ENCODE peak calls at places on chromosomes 3 and 15, in nine cellular contexts. S is stomach, B is ovary, Z is tibial nerve, L is body of pancreas, N is right lobe of liver, T is colonic mucosa, F is lower lobe of right lung, A is left lung. I is an unnamed sample.

GRCh38 chr3:39980781-39981180 is 171.4 kb downstream of the MYRIP start:
- DNase-seq in T (no peak), F (no peak), S (no peak), Z (no peak), B (no peak), L (no peak), N (no peak), A (no peak), I (no peak)

GRCh38 chr3:151379083-151379734 is 5.3 kb downstream of the P2RY12 start:
- DNase-seq in Z (no peak), A (peak), F (no peak), T (peak), B (peak), S (no peak), N (no peak), L (peak), I (no peak)

GRCh38 chr3:188772886-188773285 is 398.9 kb upstream of the TPRG1 start:
- DNase-seq in Z (no peak), L (peak), A (no peak), S (peak), B (peak), F (no peak), T (no peak), N (no peak), I (no peak)

GRCh38 chr15:76401285-76401684 is 64.7 kb downstream of the ISL2 start:
- DNase-seq in L (no peak), B (no peak), S (no peak), F (no peak), N (no peak), A (no peak), Z (no peak), T (no peak), I (no peak)

GRCh38 chr15:29539736-29540135 is 270.1 kb upstream of the NSMCE3 start:
- DNase-seq in Z (no peak), B (no peak), F (no peak), N (no peak), S (no peak), T (no peak), L (no peak), A (no peak), I (no peak)

GRCh38 chr3:134809412-134810051 is 14.5 kb downstream of the EPHB1 start:
- DNase-seq in F (no peak), A (no peak), S (no peak), Z (no peak), T (peak), L (no peak), B (no peak), N (no peak), I (no peak)

GRCh38 chr3:70570584-70570983 is 258.1 kb upstream of the MDFIC2 start:
- DNase-seq in F (no peak), Z (no peak), N (no peak), S (no peak), T (no peak), L (no peak), A (no peak), B (no peak), I (no peak)

GRCh38 chr3:8494332-8494731 is 7.3 kb upstream of the LMCD1 start:
- DNase-seq in F (no peak), Z (no peak), L (no peak), B (no peak), N (no peak), T (no peak), S (no peak), A (no peak), I (no peak)

GRCh38 chr3:23656199-23656598 is 149.6 kb upstream of the UBE2E1 start:
- DNase-seq in T (no peak), N (no peak), S (no peak), B (no peak), F (no peak), Z (no peak), L (no peak), A (no peak), I (no peak)

GRCh38 chr3:189983612-189984011 is 137.1 kb downstream of the P3H2 start:
- DNase-seq in T (no peak), B (no peak), Z (no peak), F (no peak), N (no peak), S (no peak), A (no peak), L (no peak), I (no peak)

GRCh38 chr15:49490963-49491362 is 67.9 kb downstream of the FGF7 start:
- DNase-seq in S (no peak), B (no peak), T (no peak), L (no peak), A (no peak), N (no peak), F (no peak), Z (no peak), I (no peak)

GRCh38 chr3:140359198-140359995 is 318.5 kb upstream of the TRIM42 start:
- DNase-seq in F (no peak), A (no peak), S (no peak), B (no peak), N (no peak), Z (no peak), T (no peak), L (no peak), I (no peak)

GRCh38 chr15:63880744-63881143 is 47.0 kb upstream of the HERC1 start:
- DNase-seq in T (no peak), F (no peak), B (no peak), S (no peak), L (no peak), Z (no peak), A (no peak), N (no peak), I (no peak)

GRCh38 chr3:24550588-24550987 is 55.9 kb upstream of the THRB start:
- DNase-seq in L (no peak), B (no peak), F (no peak), S (no peak), N (no peak), Z (no peak), T (no peak), A (no peak), I (no peak)

GRCh38 chr15:41025393-41025792 is 72.1 kb downstream of the CHAC1 start:
- DNase-seq in T (no peak), F (no peak), Z (no peak), B (no peak), L (no peak), S (no peak), A (no peak), N (no peak), I (no peak)

GRCh38 chr15:29656636-29657475 is 165.4 kb downstream of the TJP1 start:
- DNase-seq in T (no peak), L (peak), N (no peak), F (no peak), S (no peak), A (no peak), B (no peak), Z (no peak), I (no peak)

GRCh38 chr3:75906555-75907112 is 121.3 kb upstream of the ZNF717 start:
- DNase-seq in A (peak), Z (no peak), L (peak), B (no peak), S (no peak), N (no peak), F (no peak), T (no peak), I (no peak)

GRCh38 chr3:98600412-98601095 is 7.1 kb upstream of the CPOX start:
- DNase-seq in A (no peak), S (no peak), N (no peak), Z (no peak), B (no peak), L (no peak), T (no peak), F (no peak), I (no peak)

GRCh38 chr15:38843736-38844590 is 279.3 kb upstream of the RASGRP1 start:
- DNase-seq in T (no peak), F (no peak), A (no peak), L (no peak), N (no peak), S (no peak), Z (no peak), B (no peak), I (no peak)

DNA sequence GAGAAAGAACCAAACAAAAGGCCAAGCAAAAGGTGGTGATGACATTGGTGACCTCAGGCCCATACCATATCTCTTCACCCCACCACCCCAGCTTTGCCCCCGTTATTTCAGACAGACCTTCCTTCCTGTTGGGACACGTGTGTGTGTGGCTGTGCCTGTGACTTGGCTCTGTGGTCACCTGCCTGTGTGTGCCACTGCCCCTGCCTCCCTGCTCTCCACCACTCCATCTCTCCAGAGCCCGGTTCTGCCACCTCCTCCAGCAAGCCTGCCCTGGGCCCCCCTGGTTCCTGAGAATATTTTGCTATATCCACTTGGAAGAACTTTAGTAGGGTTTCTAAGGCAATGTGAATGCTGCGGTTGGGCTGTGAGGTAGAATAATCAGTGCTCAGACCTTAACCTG is 28.7 kb upstream of the TLE3 start:
- DNase-seq in F (no peak), L (no peak), A (no peak), S (no peak), Z (no peak), N (no peak), B (no peak), T (no peak), I (no peak)
- TF ChIP-seq CTCF in F (no peak), L (no peak), A (no peak), S (no peak), Z (no peak), N (no peak), B (no peak), T (no peak), I (no peak)

GRCh38 chr15:90648137-90649070 is 68.7 kb upstream of the BLM start:
- DNase-seq in S (peak), L (peak), A (peak), F (peak), B (peak), N (peak), Z (peak), T (peak), I (peak)
- H3K4me3 ChIP-seq in S (no peak), L (no peak), A (no peak), F (no peak), B (no peak), N (no peak), Z (no peak), T (peak), I (peak)

DNA sequence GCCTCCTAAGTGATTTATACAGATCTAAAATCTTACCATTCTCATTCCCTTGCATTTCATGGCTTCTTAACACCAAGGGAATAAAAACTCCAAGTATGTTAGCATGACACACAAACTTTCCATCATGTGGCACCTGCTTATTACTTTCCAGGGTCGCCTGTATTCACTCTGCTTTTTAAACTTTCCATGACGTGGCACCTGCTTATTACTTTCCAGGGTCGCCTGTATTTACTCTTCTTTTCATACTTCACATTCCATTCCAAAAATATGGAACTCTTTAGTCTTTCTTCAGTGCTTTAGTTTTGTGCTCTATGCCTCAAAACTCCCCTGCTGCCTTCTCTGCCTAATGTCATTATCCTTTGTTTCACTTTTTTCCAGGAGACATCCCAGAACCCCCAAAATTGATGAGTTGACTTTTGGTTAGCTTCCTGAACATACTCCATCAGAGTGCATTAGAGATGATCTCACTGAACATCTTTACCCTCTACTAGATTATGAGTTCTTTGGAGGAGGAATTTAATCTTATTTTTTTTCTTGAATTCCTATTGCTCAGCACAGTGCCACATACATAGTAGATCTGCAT is 47.0 kb downstream of the CALML4 start:
- DNase-seq in A (no peak), L (no peak), N (no peak), S (no peak), Z (no peak), T (no peak), F (no peak), B (no peak), I (no peak)
- H3K27ac ChIP-seq in A (no peak), L (no peak), N (no peak), S (peak), Z (peak), T (no peak), F (no peak), B (no peak), I (no peak)

GRCh38 chr3:51722362-51722761 is 15.5 kb downstream of the GRM2 start:
- DNase-seq in S (no peak), B (no peak), N (no peak), Z (no peak), A (no peak), T (no peak), L (no peak), F (no peak), I (no peak)
- TF ChIP-seq CTCF in S (no peak), B (no peak), N (no peak), Z (no peak), A (no peak), T (no peak), L (no peak), F (no peak), I (no peak)

DNA sequence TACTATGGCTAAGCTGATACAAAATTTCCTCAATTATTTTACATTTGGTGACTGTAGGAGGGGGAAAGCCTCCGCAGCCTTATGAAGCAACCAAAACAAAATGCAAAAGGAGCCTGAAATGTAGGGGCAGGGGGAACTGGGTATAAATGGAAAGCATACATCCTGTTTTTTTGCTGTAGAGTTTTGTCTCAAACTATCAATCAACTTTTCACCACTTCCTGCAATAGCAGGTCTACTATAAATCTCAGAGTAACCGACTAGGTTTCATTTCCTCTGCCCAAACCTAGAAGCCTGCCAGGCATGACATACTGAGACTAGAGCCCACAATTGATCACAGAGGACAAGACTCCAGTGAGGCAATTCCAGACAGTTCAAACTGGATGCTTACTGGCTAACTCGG is 91.3 kb downstream of the SHQ1 start:
- DNase-seq in B (no peak), S (no peak), L (no peak), A (no peak), N (no peak), Z (no peak), F (no peak), T (no peak), I (no peak)
- H3K4me3 ChIP-seq in B (no peak), S (no peak), L (no peak), A (no peak), N (no peak), Z (no peak), F (no peak), T (no peak), I (no peak)

DNA sequence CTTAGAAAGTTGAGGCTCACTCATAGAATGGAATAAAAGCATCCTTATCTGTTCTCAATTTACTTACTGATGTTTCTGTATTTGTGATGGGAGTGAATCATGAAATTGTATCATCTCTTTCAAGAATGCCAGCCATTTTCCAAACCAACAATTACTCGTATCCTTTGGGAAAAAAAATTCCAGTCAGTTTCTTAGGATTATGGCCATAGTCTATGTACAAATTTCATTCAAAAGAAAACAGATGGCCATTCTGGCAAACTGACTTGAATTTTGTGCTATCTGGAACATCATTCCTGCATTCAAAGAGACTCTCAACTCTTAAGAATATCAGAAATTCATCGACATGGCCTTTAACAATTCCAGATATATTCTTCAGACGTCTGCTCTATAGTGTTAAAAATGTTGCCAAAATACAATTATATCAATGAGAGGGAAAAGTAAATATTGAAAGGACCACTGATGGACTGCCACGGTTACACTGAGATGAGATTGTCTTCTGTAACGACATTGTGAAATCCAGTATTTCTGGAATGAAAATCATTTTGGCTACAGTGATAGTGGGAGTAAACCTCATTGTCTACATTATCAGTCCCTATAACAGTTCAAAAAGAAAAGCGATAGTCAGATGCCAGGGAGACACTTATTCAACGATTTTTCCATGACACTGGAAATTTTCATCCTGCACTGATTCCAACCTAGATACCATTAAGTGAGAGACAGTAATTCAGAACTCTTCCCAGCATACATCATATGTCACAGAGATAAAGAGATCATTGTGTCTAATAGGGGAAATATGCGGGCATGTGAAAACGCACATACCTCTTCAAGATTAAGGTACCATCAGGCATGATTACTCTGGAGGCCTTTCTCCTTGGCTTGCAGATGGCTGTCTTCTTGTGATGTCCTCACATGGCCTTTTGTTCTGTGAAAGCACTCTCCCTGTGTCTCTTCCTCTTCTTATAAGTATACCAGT is 953.8 kb upstream of the ALCAM start:
- DNase-seq in F (no peak), N (no peak), A (no peak), S (no peak), Z (no peak), B (no peak), L (no peak), T (no peak), I (no peak)
- H3K27ac ChIP-seq in F (no peak), N (no peak), A (no peak), S (no peak), Z (no peak), B (no peak), L (no peak), T (no peak), I (no peak)

DNA sequence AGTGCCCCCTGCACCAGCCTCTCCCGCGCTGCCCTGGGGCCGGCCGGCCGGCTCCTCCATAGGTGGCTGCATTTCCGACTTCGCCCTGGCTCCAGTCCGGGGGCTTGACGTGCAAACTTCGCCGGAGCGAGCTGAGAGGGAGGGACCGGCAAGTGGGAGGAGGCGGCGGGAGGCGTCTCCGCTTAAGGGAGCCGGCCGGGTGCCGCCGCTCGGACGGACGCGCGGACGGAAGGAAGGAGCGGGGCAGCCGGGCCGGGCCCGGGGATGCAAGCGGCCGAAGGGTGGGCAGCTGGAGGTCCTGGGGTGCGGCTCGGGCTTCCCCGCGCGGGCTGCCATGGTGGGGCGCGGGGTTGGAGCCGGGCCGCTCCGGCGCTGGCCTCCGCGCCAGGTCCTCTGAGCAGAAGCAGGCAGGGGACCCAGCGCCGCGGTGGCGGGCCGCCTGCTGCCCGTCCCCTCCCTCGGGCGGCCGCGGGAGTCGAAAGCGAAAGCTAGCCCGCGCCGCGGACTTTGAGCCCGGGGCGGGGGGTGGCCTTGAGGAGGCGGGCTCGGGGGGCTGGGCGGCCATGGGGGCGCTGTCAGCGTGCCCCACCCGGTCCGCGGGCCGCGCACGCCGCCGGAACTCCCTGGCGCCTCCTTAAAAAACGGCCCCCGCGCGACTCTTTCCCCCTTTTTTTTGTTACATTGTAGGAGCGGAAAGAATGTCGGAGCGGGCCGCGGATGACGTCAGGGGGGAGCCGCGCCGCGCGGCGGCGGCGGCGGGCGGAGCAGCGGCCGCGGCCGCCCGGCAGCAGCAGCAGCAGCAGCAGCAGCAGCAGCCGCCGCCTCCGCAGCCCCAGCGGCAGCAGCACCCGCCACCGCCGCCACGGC is at the start of gene SCAANT1:
- DNase-seq in S (peak), A (peak), B (peak), F (peak), Z (peak), L (peak), T (peak), N (peak), I (peak)
- TF ChIP-seq CTCF in S (no peak), A (peak), B (peak), F (no peak), Z (peak), L (no peak), T (no peak), N (no peak), I (peak)

GRCh38 chr15:78943692-78944091 is 1.2 kb downstream of the CTSH start:
- DNase-seq in L (no peak), A (no peak), F (no peak), S (no peak), T (no peak), Z (no peak), N (no peak), B (no peak), I (no peak)
- H3K4me3 ChIP-seq in L (no peak), A (peak), F (peak), S (peak), T (peak), Z (peak), N (peak), B (no peak), I (peak)

GRCh38 chr3:184333190-184333589 is 4.2 kb upstream of the FAM131A start:
- DNase-seq in L (no peak), S (no peak), T (no peak), A (no peak), B (no peak), Z (no peak), F (no peak), N (no peak), I (no peak)

GRCh38 chr3:184333700-184334099 is 3.7 kb upstream of the FAM131A start:
- DNase-seq in B (no peak), S (no peak), A (no peak), T (no peak), N (no peak), L (no peak), F (no peak), Z (no peak), I (no peak)

GRCh38 chr3:184334470-184335158 is 2.8 kb upstream of the FAM131A start:
- DNase-seq in S (no peak), T (no peak), B (no peak), N (no peak), A (no peak), L (no peak), Z (no peak), F (no peak), I (no peak)

GRCh38 chr3:184335291-184335660 is 2.1 kb upstream of the FAM131A start:
- DNase-seq in L (no peak), A (no peak), N (no peak), F (no peak), B (no peak), Z (no peak), T (no peak), S (no peak), I (no peak)

GRCh38 chr3:184332370-184333090 is 4.9 kb upstream of the FAM131A start:
- DNase-seq in L (no peak), B (no peak), A (no peak), Z (no peak), F (no peak), N (no peak), T (no peak), S (no peak), I (no peak)
- H3K27ac ChIP-seq in L (no peak), B (no peak), A (no peak), Z (peak), F (peak), N (no peak), T (no peak), S (peak), I (peak)